ENCODE peak calls at places on chromosomes 2 and 18, in seven cellular contexts. P is stomach, K is fibroblast of lung, J is ovary, G is left ventricle myocardium inferior, B is body of pancreas, H is K562. U is an unnamed sample. For H3K9me3, the result is how much of the 10 kb centered on the place peaks cover.

GRCh38 chr2:236561874-236562273 is 7.8 kb upstream of the ACKR3 start:
- DNase-seq in K (no peak), J (no peak), G (no peak), B (no peak), H (no peak), P (no peak), U (no peak)

GRCh38 chr2:46364797-46365457 is 67.7 kb downstream of the EPAS1 start:
- DNase-seq in H (peak), G (no peak), J (no peak), P (peak), K (peak), B (peak), U (peak)

GRCh38 chr2:126681505-126681904 is 25.5 kb downstream of the GYPC start:
- DNase-seq in G (no peak), J (no peak), H (no peak), P (no peak), B (no peak), K (no peak), U (no peak)

GRCh38 chr2:25161055-25161781 is 7.2 kb downstream of the POMC start:
- DNase-seq in P (peak), K (peak), H (no peak), G (peak), J (peak), B (peak), U (peak)

GRCh38 chr2:101277111-101277510 is 24.4 kb downstream of the CNOT11 start:
- DNase-seq in H (no peak), B (peak), J (no peak), G (no peak), P (peak), K (peak), U (no peak)

GRCh38 chr2:101120124-101120996 is 30.8 kb downstream of the TBC1D8 start:
- DNase-seq in K (peak), G (peak), H (no peak), P (peak), B (peak), J (no peak), U (peak)

GRCh38 chr2:98912221-98912851 is 23.7 kb downstream of the CRACDL start:
- DNase-seq in J (peak), K (peak), H (no peak), G (no peak), P (peak), B (peak), U (no peak)

GRCh38 chr2:120772261-120772660 is 36.6 kb downstream of the GLI2 start:
- DNase-seq in P (no peak), B (no peak), J (no peak), G (peak), K (peak), H (no peak), U (no peak)

GRCh38 chr2:100731535-100731981 is 88.4 kb upstream of the NPAS2 start:
- DNase-seq in K (peak), H (no peak), J (no peak), B (no peak), G (no peak), P (no peak), U (no peak)

DNA sequence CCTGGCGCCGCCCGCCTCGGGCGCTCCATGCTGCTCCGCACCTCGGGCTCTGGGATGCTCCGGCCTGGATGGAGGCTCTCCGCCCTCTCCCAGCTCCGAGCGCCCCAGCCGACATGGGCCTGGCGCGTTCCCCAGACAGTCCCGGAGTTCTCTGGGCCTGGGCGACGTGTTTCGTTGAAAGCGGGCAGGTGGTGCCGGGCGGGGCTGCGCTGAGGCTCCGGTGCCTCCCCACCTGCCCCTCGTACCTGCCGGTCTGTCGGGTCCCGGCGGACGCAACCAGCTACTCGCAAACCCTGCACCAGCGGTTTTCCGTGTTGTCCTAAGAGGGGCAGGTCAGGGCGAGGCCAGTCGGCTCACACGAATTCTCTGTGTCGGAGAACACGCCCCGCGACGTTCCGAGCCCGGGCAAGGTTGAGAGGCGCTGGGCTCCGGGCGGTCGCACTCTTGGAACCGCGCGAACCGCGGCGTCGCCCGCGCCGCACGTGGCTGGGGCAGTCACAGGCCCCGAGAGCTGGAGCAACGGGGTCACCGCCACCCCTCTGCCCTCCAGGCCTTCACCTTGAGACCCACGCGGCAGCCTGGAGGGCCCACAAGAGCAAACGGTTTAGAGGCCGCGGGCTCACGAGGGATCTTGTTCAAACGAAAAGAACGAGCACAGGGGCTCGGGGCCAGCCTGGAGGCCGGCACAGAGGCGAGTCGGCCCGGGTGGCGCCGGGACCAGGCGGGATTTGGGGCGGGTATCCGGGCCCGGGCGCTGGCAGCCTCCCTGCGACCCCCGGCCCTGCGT is 4.2 kb upstream of the SIX2 start:
- DNase-seq in B (no peak), H (no peak), P (no peak), J (no peak), G (no peak), K (no peak), U (no peak)
- H3K9me3 ChIP-seq in B (under half), H (under half), P (under half), J (under half), G (under half), K (under half), U (under half)

GRCh38 chr2:31428001-31428418 is 13.5 kb upstream of the XDH start:
- DNase-seq in H (no peak), K (no peak), P (no peak), G (no peak), B (no peak), J (no peak), U (no peak)
- TF ChIP-seq CTCF in H (peak), K (no peak), P (no peak), G (no peak), B (no peak), J (no peak), U (no peak)

GRCh38 chr2:151305129-151305691 is 15.7 kb upstream of the NMI start:
- DNase-seq in G (no peak), K (no peak), B (no peak), P (no peak), J (no peak), H (no peak), U (no peak)

GRCh38 chr2:151302286-151302878 is 12.9 kb upstream of the NMI start:
- DNase-seq in K (no peak), B (no peak), H (no peak), G (no peak), P (no peak), J (no peak), U (no peak)

GRCh38 chr2:151297882-151298281 is 8.4 kb upstream of the NMI start:
- DNase-seq in B (no peak), H (no peak), G (no peak), J (no peak), P (no peak), K (no peak), U (no peak)

GRCh38 chr2:151302879-151303278 is 13.4 kb upstream of the NMI start:
- DNase-seq in G (no peak), H (peak), P (no peak), J (no peak), K (peak), B (no peak), U (no peak)

GRCh38 chr2:151299940-151300539 is 10.6 kb upstream of the NMI start:
- DNase-seq in P (no peak), J (no peak), G (no peak), H (no peak), B (no peak), K (no peak), U (no peak)
- H3K27ac ChIP-seq in P (no peak), J (no peak), G (no peak), H (no peak), B (no peak), K (no peak), U (no peak)

GRCh38 chr18:71134122-71134521 is 845.3 kb downstream of the SOCS6 start:
- DNase-seq in G (no peak), B (no peak), P (no peak), H (no peak), K (no peak), J (no peak), U (no peak)
- H3K9me3 ChIP-seq in G (under half), B (under half), P (under half), H (under half), K (under half), J (under half), U (under half)

GRCh38 chr18:40935423-40935822 is 1019.6 kb upstream of the PIK3C3 start:
- DNase-seq in J (no peak), G (no peak), B (no peak), K (peak), H (peak), P (no peak), U (no peak)
- TF ChIP-seq CTCF in J (no peak), G (peak), B (no peak), K (peak), H (no peak), P (no peak), U (peak)

GRCh38 chr2:16069933-16070647 is 129.7 kb downstream of the MYCN start:
- DNase-seq in B (no peak), H (no peak), G (no peak), K (no peak), J (peak), P (no peak), U (no peak)
- H3K27ac ChIP-seq in B (no peak), H (no peak), G (peak), K (no peak), J (no peak), P (no peak), U (no peak)

DNA sequence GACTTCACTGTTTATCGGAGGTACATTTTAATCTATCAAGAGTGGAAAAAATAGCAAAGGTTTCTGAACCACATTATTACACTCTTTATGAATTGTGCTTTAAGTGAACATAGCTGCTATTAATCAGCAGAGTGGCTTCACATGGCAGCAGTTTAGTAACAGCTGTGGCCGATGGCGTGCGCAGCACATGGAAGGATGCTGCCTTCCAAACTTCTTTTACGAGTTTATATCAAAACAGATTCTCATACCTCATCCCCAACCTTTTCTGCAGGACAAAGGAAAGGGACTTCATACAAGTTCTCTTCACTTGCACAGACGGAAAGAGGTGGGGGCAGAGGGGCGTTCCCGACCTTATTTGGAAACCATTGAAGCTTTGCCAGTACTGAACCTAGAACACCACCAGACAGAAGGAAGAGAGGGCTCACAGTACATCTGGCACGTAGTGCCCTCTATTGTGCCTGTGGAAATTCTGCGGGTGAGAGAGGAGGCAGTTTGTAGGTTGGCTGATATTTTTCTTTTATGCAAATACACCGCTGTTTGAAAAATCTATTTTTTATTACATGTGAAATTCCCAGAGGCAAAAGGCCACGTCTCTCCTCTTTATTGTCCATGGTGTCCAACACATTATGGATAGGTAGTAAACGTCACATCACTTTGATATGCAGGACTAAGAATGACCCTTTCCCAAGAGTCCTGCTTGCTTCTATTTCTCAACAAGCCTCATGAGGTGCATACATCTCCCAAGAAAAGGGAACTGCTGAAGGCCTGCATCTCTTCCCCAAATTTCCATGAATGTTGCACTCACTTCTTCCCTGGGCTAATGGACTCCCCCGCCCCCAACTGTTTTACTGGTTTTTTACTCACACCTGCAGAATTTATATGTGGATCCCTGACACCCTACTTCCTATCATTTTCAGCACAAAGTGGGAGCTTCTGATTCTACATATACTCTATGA is 31.4 kb downstream of the COLEC12 start:
- DNase-seq in K (no peak), B (no peak), J (no peak), G (no peak), P (no peak), H (no peak), U (no peak)
- H3K9me3 ChIP-seq in K (under half), B (under half), J (under half), G (under half), P (under half), H (under half), U (under half)

GRCh38 chr2:64889803-64890202 is 99.4 kb upstream of the SLC1A4 start:
- DNase-seq in B (no peak), K (no peak), G (no peak), J (no peak), P (no peak), H (no peak), U (no peak)

GRCh38 chr2:64887565-64887964 is 101.6 kb upstream of the SLC1A4 start:
- DNase-seq in J (no peak), K (no peak), H (no peak), P (no peak), B (no peak), G (no peak), U (no peak)

DNA sequence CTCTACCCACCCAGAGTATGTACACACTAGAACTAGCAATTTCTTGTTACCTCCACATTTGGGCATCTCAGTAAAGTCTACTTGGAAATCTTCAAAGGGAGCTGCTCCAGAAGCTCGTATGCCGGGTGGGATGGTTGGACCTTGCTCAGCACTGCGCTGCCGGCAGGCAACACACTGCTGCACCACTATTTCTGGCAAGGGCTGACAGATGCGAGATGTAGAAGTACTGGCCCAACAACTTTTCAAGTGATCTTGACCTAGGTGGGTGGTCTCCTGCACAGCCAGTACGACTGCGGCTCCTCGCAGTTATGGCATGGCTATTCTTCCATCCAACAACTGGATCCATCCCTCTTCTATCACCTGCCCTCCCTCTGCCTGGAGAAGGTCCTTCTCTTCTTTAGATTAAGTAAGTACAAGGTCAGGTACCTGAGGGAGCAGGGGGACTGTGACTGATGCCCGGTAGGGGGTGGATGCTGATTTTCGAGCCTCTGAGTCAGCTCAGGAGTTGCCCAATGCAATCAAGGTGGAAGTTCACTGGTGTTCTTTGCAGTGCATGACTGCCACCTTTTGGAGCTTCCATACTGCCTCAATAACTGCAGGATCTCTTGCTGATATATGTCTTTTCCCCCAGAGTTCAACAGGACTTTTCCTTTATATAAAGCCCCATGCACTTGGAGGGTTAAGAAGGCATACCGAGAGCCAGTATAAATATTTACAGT is 100.4 kb upstream of the SLC1A4 start:
- DNase-seq in J (no peak), H (peak), K (peak), B (no peak), P (peak), G (no peak), U (no peak)
- TF ChIP-seq CTCF in J (no peak), H (peak), K (peak), B (no peak), P (no peak), G (peak), U (peak)

GRCh38 chr2:74497777-74498499 is 1.5 kb downstream of the LBX2 start:
- DNase-seq in G (no peak), J (no peak), H (no peak), B (peak), K (no peak), P (peak), U (peak)
- H3K27ac ChIP-seq in G (no peak), J (no peak), H (no peak), B (no peak), K (no peak), P (no peak), U (peak)

U was measured in transverse colon.